ENCODE peak calls at places on chromosomes 3 and 15, in ten cellular contexts. T is naive B cell, R is endothelial cell, I is DMS 273 treated with DMSO at 0.1 percent for 48 hours, M is GM04504, D is caudate nucleus, B is HFFc6, X is left lobe of liver, E is GM18507, S is NCI-H748 treated with DMSO at 0.1 percent for 48 hours. F is an unnamed sample.

GRCh38 chr15:33026614-33027013 is 167.9 kb downstream of the FMN1 start:
- DNase-seq in T (no peak), R (no peak), I (no peak), M (no peak), D (no peak), B (no peak), X (no peak), E (no peak), S (no peak), F (no peak)

GRCh38 chr3:42539871-42540714 is 37.6 kb downstream of the VIPR1 start:
- DNase-seq in T (peak), R (peak), I (no peak), M (no peak), D (no peak), B (no peak), X (peak), E (peak), S (no peak), F (no peak)

GRCh38 chr3:20552605-20553275 is 366.7 kb upstream of the SGO1 start:
- DNase-seq in T (no peak), R (no peak), I (no peak), M (no peak), D (no peak), B (no peak), X (no peak), E (no peak), S (no peak), F (no peak)

GRCh38 chr3:36904641-36905040 is 40.2 kb downstream of the TRANK1 start:
- DNase-seq in T (no peak), R (no peak), I (no peak), M (no peak), D (no peak), B (peak), X (peak), E (no peak), S (no peak), F (no peak)

GRCh38 chr3:45606003-45606402 is 11.5 kb downstream of the LIMD1 start:
- DNase-seq in T (no peak), R (no peak), I (no peak), M (no peak), D (no peak), B (no peak), X (no peak), E (no peak), S (no peak), F (no peak)

GRCh38 chr3:10361375-10361774 is 40.5 kb upstream of the SEC13 start:
- DNase-seq in T (no peak), R (no peak), I (no peak), M (no peak), D (no peak), B (no peak), X (no peak), E (no peak), S (no peak), F (no peak)

GRCh38 chr3:193863657-193864323 is 270.8 kb downstream of the OPA1 start:
- DNase-seq in T (no peak), R (no peak), I (no peak), M (no peak), D (no peak), B (no peak), X (no peak), E (no peak), S (no peak), F (no peak)

GRCh38 chr3:12336099-12336498 is 47.2 kb downstream of the PPARG start:
- DNase-seq in T (no peak), R (no peak), I (no peak), M (no peak), D (no peak), B (no peak), X (no peak), E (no peak), S (no peak), F (no peak)

GRCh38 chr3:184261270-184262165 is at the start of gene CAMK2N2:
- DNase-seq in T (peak), R (peak), I (peak), M (no peak), D (no peak), B (peak), X (peak), E (no peak), S (peak), F (peak)

GRCh38 chr3:43161684-43162512 is 56.0 kb upstream of the POMGNT2 start:
- DNase-seq in T (no peak), R (no peak), I (no peak), M (no peak), D (no peak), B (peak), X (no peak), E (no peak), S (no peak), F (peak)

F was measured in NCI-H1694 treated with DMSO at 0.1 percent for 48 hours.